ENCODE peak calls at places on chromosomes 11 and 22, in four cellular contexts. B is HFF-Myc, D is psoas muscle, Z is brain microvascular endothelial cell. J is an unnamed sample.

GRCh38 chr11:12746593-12747097 is 72.4 kb downstream of the TEAD1 start:
- DNase-seq in Z (peak), D (peak), B (peak), J (no peak)

GRCh38 chr11:2804189-2804588 is 81.4 kb downstream of the CDKN1C start:
- DNase-seq in Z (no peak), B (no peak), D (peak), J (no peak)

GRCh38 chr11:116901211-116901610 is 63.8 kb upstream of the APOA1 start:
- DNase-seq in D (peak), B (no peak), Z (no peak), J (no peak)

GRCh38 chr11:110305169-110306018 is 9.0 kb upstream of the RDX start:
- DNase-seq in B (no peak), D (no peak), Z (no peak), J (no peak)

GRCh38 chr11:77278595-77279506 is 22.6 kb downstream of the GDPD4 start:
- DNase-seq in Z (no peak), B (no peak), D (no peak), J (no peak)

GRCh38 chr22:38313384-38313955 is 3.8 kb downstream of the CSNK1E start:
- DNase-seq in Z (peak), B (peak), D (peak), J (peak)

GRCh38 chr11:19696073-19696472 is 16.6 kb upstream of the NAV2 start:
- DNase-seq in D (no peak), B (no peak), Z (no peak), J (no peak)

GRCh38 chr11:12165237-12165875 is 55.0 kb downstream of the MICAL2 start:
- DNase-seq in D (no peak), B (no peak), Z (no peak), J (no peak)

GRCh38 chr11:12680246-12680939 is 6.2 kb downstream of the TEAD1 start:
- DNase-seq in B (peak), Z (peak), D (peak), J (no peak)

GRCh38 chr11:111456859-111457730 is 55.1 kb downstream of the BTG4 start:
- DNase-seq in B (no peak), D (no peak), Z (no peak), J (no peak)

GRCh38 chr22:43014062-43014875 is 680 bp downstream of the PACSIN2 start:
- DNase-seq in D (peak), Z (no peak), B (no peak), J (peak)

GRCh38 chr11:104682241-104682640 is 216.0 kb downstream of the CASP12 start:
- DNase-seq in D (no peak), Z (no peak), B (no peak), J (no peak)

GRCh38 chr22:19731736-19732135 is 8.4 kb downstream of the GP1BB start:
- DNase-seq in Z (no peak), D (no peak), B (no peak), J (no peak)

GRCh38 chr22:19730141-19730661 is 6.9 kb downstream of the GP1BB start:
- DNase-seq in Z (no peak), D (no peak), B (no peak), J (no peak)

GRCh38 chr22:19731361-19731725 is 8.0 kb downstream of the GP1BB start:
- DNase-seq in D (no peak), Z (no peak), B (no peak), J (no peak)

GRCh38 chr22:19729507-19729906 is 6.2 kb downstream of the GP1BB start:
- DNase-seq in Z (no peak), B (no peak), D (no peak), J (no peak)

GRCh38 chr22:19730662-19731360 is 7.5 kb downstream of the GP1BB start:
- DNase-seq in B (peak), D (peak), Z (peak), J (peak)
- H3K4me3 ChIP-seq in B (peak), D (peak), Z (peak), J (peak)

GRCh38 chr11:58330861-58331260 is 28.0 kb downstream of the OR5B17 start:
- DNase-seq in Z (peak), B (no peak), D (no peak), J (no peak)

DNA sequence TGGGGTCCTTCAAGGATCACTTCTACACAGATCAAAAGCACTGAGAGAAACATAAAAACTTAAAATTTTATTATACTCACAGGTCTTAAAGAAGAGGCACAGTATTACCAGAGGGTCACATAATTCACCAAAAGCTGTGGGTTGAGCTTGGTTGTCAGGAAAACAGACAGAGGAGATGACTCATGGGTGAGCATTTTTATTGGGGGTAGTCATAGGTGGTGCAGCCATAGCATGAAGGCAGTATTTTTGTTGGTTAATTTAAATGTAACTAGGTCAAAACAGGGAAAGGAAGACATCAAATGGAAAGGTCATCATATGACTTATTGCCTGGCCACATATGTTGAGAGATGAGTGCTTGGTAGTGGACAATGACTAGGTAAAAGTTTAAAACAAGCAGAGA is 24.2 kb downstream of the OR5B17 start:
- DNase-seq in Z (peak), D (no peak), B (peak), J (no peak)
- H3K4me3 ChIP-seq in Z (no peak), D (no peak), B (no peak), J (no peak)

DNA sequence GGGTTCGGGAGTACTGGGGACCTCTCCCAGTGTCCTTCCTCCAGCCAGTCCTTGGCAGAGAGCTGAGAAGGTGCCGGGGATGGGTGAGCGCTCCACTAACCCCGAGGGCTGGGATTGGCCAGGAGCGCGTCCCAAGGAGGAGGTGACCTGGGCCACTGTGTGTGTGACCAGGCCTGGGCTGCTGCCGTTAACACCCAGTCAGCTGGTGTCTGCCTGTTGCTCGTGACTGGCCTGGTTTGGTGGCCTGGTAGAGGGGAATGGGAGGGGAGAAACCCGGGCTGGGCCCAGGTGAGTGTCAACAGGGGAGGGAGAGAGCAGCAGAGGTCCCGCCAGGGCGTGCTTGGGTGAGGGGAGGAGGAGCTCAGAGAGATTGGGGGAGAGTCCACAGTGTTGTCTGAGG is 29.9 kb upstream of the GRAMD4 start:
- DNase-seq in Z (no peak), B (no peak), D (peak), J (no peak)
- H3K4me3 ChIP-seq in Z (no peak), B (no peak), D (no peak), J (no peak)

GRCh38 chr11:67020949-67021348 is 2.0 kb upstream of the SYT12 start:
- DNase-seq in Z (no peak), B (no peak), D (no peak), J (no peak)
- H3K4me3 ChIP-seq in Z (no peak), B (no peak), D (no peak), J (no peak)

DNA sequence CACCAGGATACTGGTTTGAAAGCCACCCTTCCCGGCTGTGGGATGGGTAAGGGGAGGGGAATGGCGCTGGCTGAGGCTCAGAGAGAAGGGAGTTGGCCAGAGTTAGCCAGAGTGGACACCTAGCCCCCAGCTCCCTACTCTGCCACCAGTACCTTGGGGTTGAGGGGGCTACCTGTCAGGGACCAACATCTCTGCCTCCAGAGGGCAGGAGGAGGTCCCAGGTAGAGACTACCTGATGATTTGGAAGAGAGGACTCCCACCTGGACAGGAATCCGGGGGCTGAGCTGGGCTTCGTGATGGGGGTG is 3.7 kb downstream of the MYRF start:
- DNase-seq in D (no peak), Z (no peak), B (no peak), J (no peak)
- H3K4me3 ChIP-seq in D (no peak), Z (no peak), B (no peak), J (no peak)

GRCh38 chr11:829946-830294 is 2.2 kb downstream of the CRACR2B start:
- DNase-seq in D (no peak), Z (no peak), B (no peak), J (no peak)
- H3K4me3 ChIP-seq in D (peak), Z (peak), B (peak), J (peak)

DNA sequence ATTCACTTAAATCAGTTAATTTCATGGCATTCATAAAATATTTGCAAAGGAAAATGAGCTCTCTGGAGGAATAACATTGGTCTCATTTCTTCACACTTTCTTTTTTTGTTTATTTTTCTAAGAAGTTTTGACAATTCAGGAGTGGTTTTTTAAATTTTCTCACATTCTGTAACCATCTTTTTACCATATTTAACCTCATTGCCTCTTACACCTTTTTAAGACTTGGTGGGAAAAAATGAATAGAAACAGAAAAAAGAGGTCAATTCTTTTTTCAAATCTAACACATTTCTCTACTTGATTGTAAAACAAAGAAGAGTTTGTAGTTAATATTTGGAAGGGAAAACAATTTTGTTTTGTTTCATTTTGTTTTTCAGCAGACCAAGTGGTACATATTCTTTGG is 1034.7 kb upstream of the RAG2 start:
- DNase-seq in B (no peak), Z (no peak), D (no peak), J (no peak)
- H3K4me3 ChIP-seq in B (no peak), Z (no peak), D (no peak), J (no peak)

DNA sequence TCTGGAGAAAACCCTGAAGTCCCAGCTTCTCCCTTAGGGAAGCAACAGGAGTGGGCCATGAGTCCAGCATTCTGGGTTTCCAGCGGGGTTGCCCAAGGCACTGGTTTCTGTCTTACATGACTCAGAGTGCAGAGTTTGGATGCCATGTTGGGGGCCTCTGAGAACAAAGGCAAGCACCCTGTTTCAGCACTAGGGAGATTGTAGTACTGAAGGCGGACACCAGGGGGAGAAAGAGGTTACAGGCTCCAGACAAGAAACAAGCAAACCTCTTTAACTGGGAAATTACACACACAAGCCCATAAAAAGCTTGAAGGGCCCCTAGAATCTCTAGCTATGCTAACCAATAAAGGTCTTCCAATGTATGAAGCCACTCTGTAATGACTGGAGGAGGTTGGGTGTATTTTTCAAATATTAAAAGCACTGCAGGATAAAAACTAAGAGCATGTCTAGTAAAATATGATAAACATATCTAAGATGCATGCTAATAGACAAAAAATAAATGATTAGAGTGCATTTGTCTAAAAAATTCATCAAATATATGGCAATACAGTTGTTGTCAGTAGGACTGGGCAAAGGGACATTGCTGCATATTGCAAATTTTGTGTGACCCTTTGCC is 7.1 kb downstream of the MS4A6E start:
- DNase-seq in B (peak), D (no peak), Z (peak), J (peak)
- H3K4me3 ChIP-seq in B (no peak), D (no peak), Z (no peak), J (no peak)